ENCODE peak calls at places on chromosomes 12 and 14, in six cellular contexts. Y is adrenal gland, E is esophagus squamous epithelium, U is A549, W is K562, I is breast epithelium. K is an unnamed sample.
A peak's percentile ranks its signal among the peaks of the same experiment; 100 is the strongest.

GRCh38 chr12:6295187-6295811 is 15.2 kb upstream of the PLEKHG6 start:
- DNase-seq in U (peak; percentile 97), I (peak; percentile 70), Y (peak; percentile 53), E (no peak), W (peak; percentile 55), K (no peak)

GRCh38 chr12:6435941-6436715 is 8.6 kb upstream of the CD27 start:
- DNase-seq in Y (no peak), W (no peak), I (no peak), U (no peak), E (no peak), K (no peak)

GRCh38 chr14:92568621-92569479 is 55.3 kb downstream of the RIN3 start:
- DNase-seq in Y (peak; percentile 63), U (no peak), E (no peak), I (no peak), W (no peak), K (no peak)

GRCh38 chr14:22890416-22890815 is 7.4 kb downstream of the REM2 start:
- DNase-seq in Y (no peak), I (no peak), E (no peak), U (no peak), W (no peak), K (no peak)

GRCh38 chr12:2372735-2373134 is 319.9 kb downstream of the CACNA1C start:
- DNase-seq in E (no peak), W (no peak), I (peak; percentile 61), Y (no peak), U (no peak), K (no peak)

GRCh38 chr14:94680498-94681288 is 68.5 kb downstream of the SERPINA3 start:
- DNase-seq in I (no peak), E (no peak), W (no peak), U (no peak), Y (no peak), K (no peak)

GRCh38 chr14:34356267-34356660 is 105.8 kb downstream of the SPTSSA start:
- DNase-seq in I (no peak), Y (no peak), W (no peak), U (no peak), E (no peak), K (no peak)

GRCh38 chr14:101819251-101819990 is 57.9 kb downstream of the PPP2R5C start:
- DNase-seq in I (no peak), E (no peak), U (no peak), W (no peak), Y (no peak), K (no peak)

GRCh38 chr14:26255213-26255612 is 342.6 kb downstream of the NOVA1 start:
- DNase-seq in I (no peak), W (no peak), U (peak; percentile 25), E (no peak), Y (no peak), K (no peak)

DNA sequence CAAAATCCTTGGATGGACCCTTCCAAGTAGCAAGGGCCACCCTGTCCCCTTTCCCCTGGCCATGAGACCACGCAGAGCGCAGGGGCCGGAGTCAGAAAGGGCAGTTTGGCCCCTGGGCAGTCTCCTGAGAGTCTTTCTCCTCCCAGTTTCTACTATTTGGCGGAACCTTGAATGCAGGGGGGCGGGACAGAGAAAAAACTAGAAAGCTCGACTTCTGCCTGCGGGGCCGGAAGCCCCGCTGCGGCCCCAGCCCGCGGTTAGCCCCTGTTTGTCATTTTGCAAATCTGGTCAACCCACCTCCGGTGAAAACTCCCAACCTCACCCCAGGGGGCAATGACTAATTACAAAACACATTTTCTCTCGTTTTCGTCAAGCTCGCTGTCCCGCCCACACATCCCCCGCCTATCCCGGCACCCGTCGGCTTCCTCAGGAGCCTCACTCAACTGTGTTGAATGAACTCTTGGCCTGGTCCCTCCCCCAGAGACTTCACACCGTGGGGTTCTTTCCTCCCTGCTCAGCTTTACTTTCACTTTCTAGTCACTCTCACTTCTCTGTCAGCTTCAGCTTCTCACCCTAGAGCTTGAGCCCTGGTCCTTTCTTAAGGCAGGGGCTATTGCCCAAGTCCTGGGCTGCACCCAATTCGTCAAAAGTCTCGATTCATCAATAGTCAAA is 66.7 kb downstream of the IRF2BPL start:
- DNase-seq in W (peak; percentile 93), U (peak; percentile 93), Y (peak; percentile 88), E (peak; percentile 61), I (peak; percentile 83), K (peak; percentile 63)
- TF ChIP-seq POLR2A in W (no peak), U (no peak), Y (no peak), E (no peak), I (no peak), K (no peak)

GRCh38 chr12:49842519-49843352 is at the start of gene BCDIN3D:
- DNase-seq in W (peak; percentile 94), E (peak; percentile 66), U (peak; percentile 94), I (peak; percentile 88), Y (peak; percentile 94), K (peak; percentile 87)
- TF ChIP-seq POLR2A in W (peak; percentile 94), E (peak; percentile 58), U (peak; percentile 91), I (peak; percentile 61), Y (peak; percentile 55), K (peak; percentile 75)

DNA sequence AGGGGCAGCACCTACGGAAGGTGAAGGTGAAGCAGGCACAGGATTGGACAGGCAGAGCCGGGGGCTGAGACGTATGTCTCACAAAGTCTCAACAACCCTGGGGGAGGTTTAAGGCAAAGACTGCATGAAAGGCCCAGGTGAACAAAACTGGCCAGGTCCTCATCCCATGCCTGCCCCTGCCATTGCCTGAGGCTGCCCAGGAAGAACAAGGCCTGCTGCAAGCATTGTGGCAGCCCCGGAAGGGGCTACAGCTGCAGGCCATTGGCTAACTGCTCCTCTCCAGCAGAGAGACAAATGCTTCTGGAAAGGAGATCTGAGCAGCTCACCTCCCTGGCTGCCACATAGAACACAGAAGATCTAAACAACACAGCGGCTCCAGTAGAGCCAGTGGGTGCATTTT is 20.4 kb upstream of the TMEM179 start:
- DNase-seq in W (no peak), I (no peak), Y (no peak), E (no peak), U (no peak), K (no peak)
- TF ChIP-seq POLR2A in W (no peak), I (no peak), Y (no peak), E (no peak), U (no peak), K (no peak)

GRCh38 chr14:103346286-103346685 is 12.2 kb downstream of the EIF5 start:
- DNase-seq in U (no peak), E (no peak), W (no peak), Y (no peak), I (no peak), K (no peak)
- TF ChIP-seq POLR2A in U (no peak), E (no peak), W (no peak), Y (no peak), I (no peak), K (no peak)

DNA sequence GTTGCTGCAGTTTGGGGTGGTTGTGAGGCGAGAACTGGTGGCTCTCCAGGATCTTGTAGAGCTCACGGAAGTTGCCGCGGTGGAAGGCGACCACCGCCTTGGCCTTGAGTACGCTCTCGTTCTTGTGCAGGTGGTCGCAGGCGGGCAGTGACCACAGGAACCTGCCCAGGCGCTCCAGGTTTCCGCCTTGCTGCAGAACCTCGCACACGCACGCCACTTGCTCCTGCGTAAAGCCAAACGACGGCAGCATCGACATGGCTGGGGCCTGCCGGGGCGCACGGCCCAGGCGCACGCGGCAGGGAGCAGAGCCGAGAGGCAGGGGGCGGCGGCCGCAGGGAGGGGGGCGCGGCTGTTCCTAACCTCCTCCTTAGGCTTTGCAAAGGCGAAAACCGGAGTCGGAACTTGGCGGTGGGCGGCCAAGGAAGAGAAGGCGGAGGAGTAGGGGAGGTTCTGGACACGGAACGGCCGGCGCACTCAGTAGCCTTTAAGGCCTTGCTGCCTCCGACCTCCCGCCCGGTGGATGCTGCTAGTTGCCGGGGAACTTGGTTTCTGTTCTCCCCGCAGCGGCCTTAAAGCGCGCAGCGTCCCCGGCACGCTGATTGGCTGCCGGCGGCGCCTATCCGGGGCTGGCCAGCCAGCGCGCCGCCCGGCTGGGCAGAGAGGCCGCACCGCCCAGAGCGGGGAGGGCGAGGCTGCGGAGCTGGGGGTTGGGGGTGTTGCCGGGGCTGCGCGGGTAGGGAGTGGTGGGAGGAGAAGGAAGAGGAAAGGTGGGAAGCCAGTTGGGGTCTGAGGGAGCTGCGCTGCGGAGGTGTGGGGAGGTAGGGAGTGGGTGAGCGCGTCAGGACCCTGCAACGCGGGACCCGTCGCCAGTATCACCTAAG is at the start of gene SIX1:
- DNase-seq in E (no peak), U (peak; percentile 93), I (no peak), Y (peak; percentile 75), W (peak; percentile 69), K (peak; percentile 83)
- TF ChIP-seq POLR2A in E (no peak), U (peak; percentile 94), I (no peak), Y (no peak), W (no peak), K (peak; percentile 57)

GRCh38 chr12:132507656-132508055 is 17.7 kb downstream of the FBRSL1 start:
- DNase-seq in Y (no peak), I (no peak), U (no peak), E (no peak), W (no peak), K (no peak)
- TF ChIP-seq POLR2A in Y (no peak), I (no peak), U (no peak), E (no peak), W (no peak), K (no peak)

DNA sequence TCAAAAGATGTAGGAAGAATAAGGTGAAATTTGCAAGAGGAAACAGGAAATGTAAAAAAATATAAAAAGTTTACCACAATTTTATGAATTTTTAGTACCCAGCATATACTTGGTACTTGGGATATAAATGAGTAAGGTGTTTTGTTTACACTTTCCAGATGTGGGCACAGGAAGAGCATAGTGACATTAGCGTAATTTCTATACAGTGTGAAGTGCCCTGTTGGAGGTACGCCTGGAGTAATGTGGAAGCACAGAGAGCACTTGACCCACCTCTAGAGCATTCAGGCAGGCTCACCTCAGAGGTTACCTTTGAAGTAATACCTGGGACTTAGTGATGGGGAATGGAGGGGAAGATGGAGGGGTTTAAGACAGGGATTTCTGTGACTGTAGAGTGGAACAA is 89.5 kb downstream of the AEBP2 start:
- DNase-seq in Y (no peak), W (no peak), U (no peak), E (no peak), I (no peak), K (no peak)
- TF ChIP-seq POLR2A in Y (no peak), W (no peak), U (no peak), E (no peak), I (no peak), K (no peak)

GRCh38 chr12:108732489-108732888 is 1.2 kb upstream of the CORO1C start:
- DNase-seq in U (no peak), I (no peak), Y (no peak), E (no peak), W (no peak), K (no peak)

GRCh38 chr12:108730337-108731104 is 797 bp downstream of the CORO1C start:
- DNase-seq in W (peak; percentile 80), I (peak; percentile 66), E (no peak), U (peak; percentile 73), Y (peak; percentile 51), K (peak; percentile 69)

GRCh38 chr12:108731105-108731865 is at the start of gene CORO1C:
- DNase-seq in I (peak; percentile 94), Y (peak; percentile 96), U (peak; percentile 98), W (peak; percentile 97), E (peak; percentile 92), K (peak; percentile 83)

GRCh38 chr12:108733132-108733531 is 1.8 kb upstream of the CORO1C start:
- DNase-seq in U (no peak), Y (no peak), E (no peak), I (no peak), W (no peak), K (no peak)

GRCh38 chr12:108731866-108732461 is 646 bp upstream of the CORO1C start:
- DNase-seq in W (peak; percentile 98), E (peak; percentile 96), U (peak; percentile 99), I (peak; percentile 99), Y (peak; percentile 99), K (peak; percentile 86)
- TF ChIP-seq POLR2A in W (peak; percentile 66), E (peak; percentile 74), U (peak; percentile 29), I (peak; percentile 74), Y (no peak), K (no peak)